ENCODE peak calls at places on chromosome 9, in eight cellular contexts. T is A549, N is fibroblast of lung, M is WTC11, Y is GM12864, D is A673, B is nephron progenitor cell, F is mucosa of descending colon. S is an unnamed sample.

GRCh38 chr9:109182940-109183798 is 16.1 kb upstream of the FRRS1L start:
- DNase-seq in T (peak), N (peak), M (peak), Y (peak), D (peak), B (peak), F (peak), S (peak)

GRCh38 chr9:7368410-7369292 is 430.9 kb downstream of the DMAC1 start:
- DNase-seq in T (no peak), N (peak), M (no peak), Y (no peak), D (peak), B (no peak), F (no peak), S (no peak)

GRCh38 chr9:98248737-98249474 is 6.5 kb downstream of the TBC1D2 start:
- DNase-seq in T (no peak), N (peak), M (no peak), Y (no peak), D (no peak), B (peak), F (peak), S (no peak)

GRCh38 chr9:123353984-123354591 is 1.9 kb upstream of the CRB2 start:
- DNase-seq in T (peak), N (peak), M (peak), Y (no peak), D (peak), B (peak), F (peak), S (peak)

GRCh38 chr9:105833271-105833975 is 139.1 kb downstream of the TMEM38B start:
- DNase-seq in T (no peak), N (no peak), M (no peak), Y (no peak), D (no peak), B (no peak), F (no peak), S (no peak)

GRCh38 chr9:784202-784601 is 57.3 kb upstream of the DMRT1 start:
- DNase-seq in T (no peak), N (no peak), M (no peak), Y (no peak), D (no peak), B (no peak), F (no peak), S (no peak)

GRCh38 chr9:15576350-15577050 is 23.7 kb downstream of the CCDC171 start:
- DNase-seq in T (no peak), N (no peak), M (no peak), Y (no peak), D (no peak), B (no peak), F (no peak), S (no peak)

GRCh38 chr9:71909887-71910601 is 949 bp downstream of the ABHD17B start:
- DNase-seq in T (peak), N (peak), M (peak), Y (no peak), D (peak), B (peak), F (peak), S (peak)

GRCh38 chr9:131656356-131657030 is 83.4 kb downstream of the RAPGEF1 start:
- DNase-seq in T (no peak), N (no peak), M (no peak), Y (no peak), D (no peak), B (no peak), F (peak), S (peak)

GRCh38 chr9:27413507-27414214 is 110.4 kb upstream of the IFNK start:
- DNase-seq in T (no peak), N (peak), M (no peak), Y (no peak), D (no peak), B (no peak), F (no peak), S (no peak)

GRCh38 chr9:12794024-12794799 is 19.4 kb downstream of the LURAP1L start:
- DNase-seq in T (no peak), N (peak), M (no peak), Y (no peak), D (no peak), B (no peak), F (no peak), S (no peak)

GRCh38 chr9:106753155-106753671 is 109.8 kb upstream of the ZNF462 start:
- DNase-seq in T (no peak), N (no peak), M (no peak), Y (peak), D (no peak), B (no peak), F (no peak), S (peak)

GRCh38 chr9:127700594-127701255 is 6.1 kb upstream of the CFAP157 start:
- DNase-seq in T (no peak), N (no peak), M (no peak), Y (no peak), D (no peak), B (no peak), F (no peak), S (no peak)

GRCh38 chr9:136525841-136526499 is 19.9 kb downstream of the NOTCH1 start:
- DNase-seq in T (no peak), N (no peak), M (no peak), Y (no peak), D (no peak), B (peak), F (peak), S (no peak)

GRCh38 chr9:7844283-7844682 is 44.7 kb upstream of the DMAC1 start:
- DNase-seq in T (no peak), N (peak), M (no peak), Y (no peak), D (peak), B (no peak), F (no peak), S (no peak)

GRCh38 chr9:77933019-77933418 is 98.6 kb downstream of the GNAQ start:
- DNase-seq in T (no peak), N (no peak), M (no peak), Y (no peak), D (no peak), B (no peak), F (no peak), S (no peak)

GRCh38 chr9:83238871-83239624 is 176.1 kb upstream of the RASEF start:
- DNase-seq in T (no peak), N (no peak), M (no peak), Y (no peak), D (peak), B (no peak), F (no peak), S (no peak)

GRCh38 chr9:129284607-129285291 is 106.7 kb upstream of the IER5L start:
- DNase-seq in T (no peak), N (no peak), M (no peak), Y (no peak), D (no peak), B (no peak), F (no peak), S (peak)

GRCh38 chr9:133133680-133134418 is 12.8 kb upstream of the RALGDS start:
- DNase-seq in T (peak), N (peak), M (peak), Y (peak), D (no peak), B (no peak), F (peak), S (peak)

GRCh38 chr9:116189683-116190082 is 36.1 kb downstream of the PAPPA start:
- DNase-seq in T (no peak), N (no peak), M (no peak), Y (no peak), D (no peak), B (no peak), F (no peak), S (no peak)

GRCh38 chr9:79034583-79034982 is 537.2 kb upstream of the TLE4 start:
- DNase-seq in T (no peak), N (no peak), M (no peak), Y (no peak), D (no peak), B (no peak), F (no peak), S (no peak)

GRCh38 chr9:14349141-14349817 is 35.3 kb upstream of the NFIB start:
- DNase-seq in T (no peak), N (peak), M (no peak), Y (no peak), D (no peak), B (no peak), F (no peak), S (no peak)

GRCh38 chr9:121313458-121314152 is 45.6 kb downstream of the GSN start:
- DNase-seq in T (no peak), N (no peak), M (no peak), Y (no peak), D (no peak), B (no peak), F (no peak), S (no peak)

GRCh38 chr9:124126571-124127289 is 115.2 kb downstream of the LHX2 start:
- DNase-seq in T (peak), N (peak), M (peak), Y (peak), D (peak), B (peak), F (peak), S (peak)

GRCh38 chr9:14293801-14294200 is 20.1 kb downstream of the NFIB start:
- DNase-seq in T (no peak), N (peak), M (no peak), Y (no peak), D (no peak), B (no peak), F (no peak), S (no peak)

GRCh38 chr9:69762527-69762926 is 2.7 kb upstream of the PTAR1 start:
- DNase-seq in T (no peak), N (no peak), M (no peak), Y (no peak), D (no peak), B (no peak), F (no peak), S (no peak)

GRCh38 chr9:110125207-110125751 is 82.7 kb downstream of the C9orf152 start:
- DNase-seq in T (peak), N (peak), M (peak), Y (no peak), D (no peak), B (peak), F (peak), S (no peak)

GRCh38 chr9:122816163-122816867 is 12.1 kb downstream of the PDCL start:
- DNase-seq in T (no peak), N (no peak), M (no peak), Y (no peak), D (no peak), B (no peak), F (no peak), S (no peak)

GRCh38 chr9:86353591-86354047 is 591 bp downstream of the TUT7 start:
- DNase-seq in T (peak), N (peak), M (no peak), Y (no peak), D (no peak), B (peak), F (peak), S (peak)

GRCh38 chr9:70765935-70766334 is 351.5 kb upstream of the KLF9 start:
- DNase-seq in T (no peak), N (no peak), M (no peak), Y (no peak), D (no peak), B (no peak), F (no peak), S (no peak)

GRCh38 chr9:10238087-10238486 is 374.7 kb downstream of the PTPRD start:
- DNase-seq in T (no peak), N (no peak), M (no peak), Y (no peak), D (no peak), B (no peak), F (no peak), S (no peak)

GRCh38 chr9:14342746-14343145 is 28.8 kb upstream of the NFIB start:
- DNase-seq in T (no peak), N (no peak), M (no peak), Y (no peak), D (no peak), B (no peak), F (no peak), S (no peak)

GRCh38 chr9:98117984-98118639 is 910 bp downstream of the TRIM14 start:
- DNase-seq in T (peak), N (peak), M (no peak), Y (no peak), D (peak), B (no peak), F (peak), S (peak)

GRCh38 chr9:72960446-72960845 is 7.6 kb upstream of the ALDH1A1 start:
- DNase-seq in T (no peak), N (no peak), M (no peak), Y (no peak), D (no peak), B (no peak), F (no peak), S (no peak)

GRCh38 chr9:96006296-96006890 is 130.9 kb downstream of the ERCC6L2 start:
- DNase-seq in T (no peak), N (no peak), M (no peak), Y (no peak), D (no peak), B (no peak), F (no peak), S (no peak)

GRCh38 chr9:92669527-92669889 is 423 bp downstream of the IPPK start:
- DNase-seq in T (peak), N (no peak), M (peak), Y (no peak), D (peak), B (peak), F (peak), S (no peak)

GRCh38 chr9:127796899-127797370 is 5.7 kb upstream of the FPGS start:
- DNase-seq in T (no peak), N (no peak), M (no peak), Y (no peak), D (no peak), B (no peak), F (no peak), S (no peak)

GRCh38 chr9:20405086-20405485 is 217.2 kb downstream of the MLLT3 start:
- DNase-seq in T (no peak), N (peak), M (no peak), Y (no peak), D (no peak), B (no peak), F (no peak), S (no peak)

DNA sequence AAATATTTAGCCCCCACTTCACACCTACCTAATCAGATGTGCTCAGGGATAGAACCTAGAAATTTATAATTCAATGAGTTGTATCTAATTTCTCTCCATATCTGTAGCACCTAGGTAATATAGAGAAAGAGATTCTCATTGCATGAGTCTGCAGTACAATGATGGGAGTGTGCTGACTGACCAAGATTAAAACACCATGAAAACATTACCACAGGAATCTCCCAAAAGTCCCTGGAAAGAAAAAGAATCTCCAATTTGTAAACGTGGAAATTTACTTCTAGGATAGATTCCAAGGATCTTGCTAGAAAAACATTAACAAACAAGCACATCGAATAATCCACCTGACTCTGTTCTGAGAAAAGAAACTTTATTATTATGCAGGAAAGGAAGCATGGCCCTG is 45.0 kb upstream of the DMRTA1 start:
- DNase-seq in T (no peak), N (no peak), M (no peak), Y (no peak), D (no peak), B (no peak), F (no peak), S (no peak)
- TF ChIP-seq CTCF in T (no peak), N (no peak), M (no peak), Y (no peak), D (no peak), B (no peak), F (no peak), S (no peak)

GRCh38 chr9:81619353-81620008 is 69.9 kb downstream of the TLE1 start:
- DNase-seq in T (no peak), N (peak), M (no peak), Y (no peak), D (no peak), B (no peak), F (no peak), S (no peak)
- TF ChIP-seq CTCF in T (no peak), N (no peak), M (no peak), Y (no peak), D (no peak), B (no peak), F (no peak), S (no peak)

GRCh38 chr9:89625721-89626687 is 21.2 kb downstream of the GADD45G start:
- DNase-seq in T (no peak), N (no peak), M (no peak), Y (no peak), D (no peak), B (no peak), F (no peak), S (no peak)

GRCh38 chr9:89621676-89622075 is 16.9 kb downstream of the GADD45G start:
- DNase-seq in T (no peak), N (no peak), M (no peak), Y (no peak), D (no peak), B (no peak), F (no peak), S (no peak)

GRCh38 chr9:89622933-89623861 is 18.4 kb downstream of the GADD45G start:
- DNase-seq in T (no peak), N (no peak), M (no peak), Y (no peak), D (no peak), B (no peak), F (no peak), S (no peak)

GRCh38 chr9:89626741-89627265 is 22.0 kb downstream of the GADD45G start:
- DNase-seq in T (no peak), N (no peak), M (no peak), Y (no peak), D (no peak), B (no peak), F (no peak), S (no peak)

DNA sequence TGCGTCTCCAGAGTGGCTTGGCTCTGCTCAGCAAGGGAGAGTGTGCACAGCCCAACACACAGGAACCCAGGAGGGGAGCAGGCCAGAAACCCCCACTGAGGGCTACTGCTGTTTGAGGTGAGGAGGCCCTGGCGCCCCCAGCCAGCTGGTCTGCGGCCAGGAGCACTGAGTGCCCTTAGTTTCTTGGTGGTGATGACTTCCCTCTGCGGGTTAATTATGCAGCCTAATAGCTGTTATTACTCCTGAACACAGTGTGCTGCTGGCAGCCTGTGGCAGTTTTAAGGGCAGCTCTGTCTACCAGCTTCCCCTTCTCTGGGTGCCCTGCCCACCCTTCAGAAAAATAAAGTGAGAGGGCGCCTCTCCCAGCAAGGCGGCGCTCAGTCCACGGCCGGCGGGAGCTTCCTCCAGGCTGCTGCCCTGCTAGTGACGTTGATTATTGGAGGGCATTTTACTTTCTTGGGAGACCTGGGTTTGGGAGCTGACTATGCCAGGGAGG is 19.2 kb downstream of the GADD45G start:
- DNase-seq in T (no peak), N (no peak), M (no peak), Y (no peak), D (no peak), B (no peak), F (no peak), S (no peak)
- TF ChIP-seq CTCF in T (no peak), N (no peak), M (no peak), Y (no peak), D (no peak), B (no peak), F (no peak), S (peak)

GRCh38 chr9:29203216-29203930 is 1630.1 kb upstream of the C9orf72 start:
- DNase-seq in T (no peak), N (no peak), M (no peak), Y (no peak), D (peak), B (no peak), F (no peak), S (no peak)

GRCh38 chr9:29200650-29201049 is 1627.4 kb upstream of the C9orf72 start:
- DNase-seq in T (no peak), N (no peak), M (no peak), Y (no peak), D (no peak), B (no peak), F (no peak), S (no peak)

GRCh38 chr9:29198861-29199260 is 1625.6 kb upstream of the C9orf72 start:
- DNase-seq in T (no peak), N (no peak), M (no peak), Y (no peak), D (peak), B (no peak), F (no peak), S (no peak)

GRCh38 chr9:29199975-29200374 is 1626.7 kb upstream of the C9orf72 start:
- DNase-seq in T (no peak), N (no peak), M (no peak), Y (no peak), D (no peak), B (no peak), F (no peak), S (no peak)
- TF ChIP-seq CTCF in T (no peak), N (no peak), M (no peak), Y (no peak), D (no peak), B (no peak), F (no peak), S (no peak)

DNA sequence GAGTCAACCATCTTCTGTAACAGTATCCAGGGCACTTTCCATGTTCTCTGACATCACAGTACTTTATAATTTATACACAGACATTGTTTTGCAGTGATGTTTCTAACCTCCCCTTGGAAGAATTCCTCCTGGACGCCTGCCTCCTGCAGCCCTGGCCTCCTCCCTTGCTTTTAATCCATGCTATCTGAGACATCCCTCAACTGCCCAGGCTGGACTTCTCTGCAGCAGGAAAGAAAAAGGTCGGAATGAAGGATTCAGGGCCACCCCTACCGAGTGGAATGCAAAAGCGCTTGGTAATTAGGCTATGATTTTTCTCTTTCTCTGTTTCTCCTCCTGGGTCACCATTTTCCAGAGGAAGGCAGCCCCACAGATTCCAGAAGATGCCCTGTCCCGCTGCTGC is 47.0 kb upstream of the SHC3 start:
- DNase-seq in T (no peak), N (peak), M (no peak), Y (no peak), D (no peak), B (no peak), F (no peak), S (no peak)
- TF ChIP-seq CTCF in T (no peak), N (peak), M (no peak), Y (no peak), D (no peak), B (no peak), F (no peak), S (no peak)

GRCh38 chr9:35035851-35036701 is 36.3 kb downstream of the VCP start:
- DNase-seq in T (no peak), N (peak), M (peak), Y (no peak), D (peak), B (no peak), F (peak), S (peak)
- TF ChIP-seq CTCF in T (no peak), N (no peak), M (no peak), Y (no peak), D (no peak), B (no peak), F (no peak), S (no peak)

S was measured in GM13977.